ENCODE peak calls at places on chromosome 14, in ten cellular contexts. P is AG04449; U is neural crest cell; C is stimulated activated CD8-positive, alpha-beta memory T cell treated with anti-CD3 and anti-CD28 coated beads, Interleukin-2, amount 100 ng/mL, for 1 hour; E is upper lobe of right lung; V is HS-5; Y is foreskin fibroblast; F is frontal cortex; W is hypothalamus; O is LoVo. J is an unnamed sample.

GRCh38 chr14:94181835-94182234 is 7.7 kb downstream of the PPP4R4 start:
- DNase-seq in U (no peak), Y (no peak), O (no peak), W (no peak), P (no peak), C (no peak), V (no peak), E (no peak), F (no peak), J (no peak)

GRCh38 chr14:24613747-24614146 is 4.3 kb upstream of the GZMH start:
- DNase-seq in Y (no peak), W (no peak), P (no peak), F (no peak), E (no peak), O (no peak), C (no peak), V (no peak), U (no peak), J (no peak)

GRCh38 chr14:56211844-56212243 is 93.6 kb downstream of the PELI2 start:
- DNase-seq in E (no peak), C (no peak), U (no peak), V (no peak), Y (no peak), W (no peak), F (no peak), O (no peak), P (no peak), J (no peak)

GRCh38 chr14:55125403-55125802 is 3.6 kb upstream of the LGALS3 start:
- DNase-seq in E (no peak), O (peak), C (no peak), W (no peak), Y (no peak), F (no peak), U (no peak), V (no peak), P (no peak), J (no peak)

GRCh38 chr14:51922624-51923023 is 62.2 kb downstream of the GNG2 start:
- DNase-seq in F (no peak), U (peak), E (no peak), C (no peak), P (no peak), Y (no peak), W (no peak), O (no peak), V (no peak), J (no peak)

GRCh38 chr14:30389134-30389900 is 169.6 kb upstream of the G2E3 start:
- DNase-seq in O (no peak), W (no peak), C (no peak), F (peak), U (no peak), E (no peak), P (no peak), Y (peak), V (peak), J (no peak)

GRCh38 chr14:32669416-32669815 is 269.3 kb upstream of the NPAS3 start:
- DNase-seq in P (no peak), E (no peak), W (no peak), Y (no peak), F (no peak), V (no peak), O (no peak), C (no peak), U (no peak), J (no peak)

GRCh38 chr14:64610049-64610746 is 60.4 kb downstream of the PPP1R36 start:
- DNase-seq in O (no peak), F (no peak), V (no peak), C (no peak), Y (no peak), W (no peak), P (no peak), E (no peak), U (no peak), J (no peak)

J was measured in cortex of kidney.